ENCODE peak calls at places on chromosomes 3 and 15, in nine cellular contexts. C is psoas muscle, W is right atrium auricular region, Y is colonic mucosa, L is cardiac fibroblast, X is IMR-90, Q is GM13976, E is OCI-LY7, O is suprapubic skin. N is an unnamed sample.

GRCh38 chr15:70323111-70323851 is 225.6 kb upstream of the TLE3 start:
- DNase-seq in C (peak; percentile 72), W (peak; percentile 78), Y (no peak), L (peak; percentile 72), X (no peak), Q (no peak), E (no peak), O (peak; percentile 84), N (no peak)

GRCh38 chr3:133296315-133296917 is 103.4 kb upstream of the BFSP2 start:
- DNase-seq in C (no peak), W (no peak), Y (no peak), L (no peak), X (no peak), Q (no peak), E (no peak), O (no peak), N (no peak)

GRCh38 chr3:127002195-127003174 is 19.6 kb downstream of the PLXNA1 start:
- DNase-seq in C (peak; percentile 89), W (peak; percentile 92), Y (peak; percentile 54), L (peak; percentile 95), X (peak; percentile 89), Q (no peak), E (peak; percentile 39), O (peak; percentile 91), N (no peak)

GRCh38 chr15:70152070-70152480 is 54.4 kb upstream of the TLE3 start:
- DNase-seq in C (no peak), W (no peak), Y (no peak), L (peak; percentile 52), X (peak; percentile 18), Q (no peak), E (no peak), O (no peak), N (no peak)

GRCh38 chr15:63362196-63362595 is 19.4 kb downstream of the CA12 start:
- DNase-seq in C (no peak), W (no peak), Y (peak; percentile 73), L (peak; percentile 72), X (no peak), Q (no peak), E (no peak), O (no peak), N (peak; percentile 19)

GRCh38 chr3:31903686-31904431 is 77.2 kb downstream of the OSBPL10 start:
- DNase-seq in C (no peak), W (no peak), Y (no peak), L (no peak), X (no peak), Q (no peak), E (peak; percentile 50), O (no peak), N (no peak)

GRCh38 chr3:122893754-122894668 is 99.1 kb downstream of the SLC49A4 start:
- DNase-seq in C (no peak), W (no peak), Y (no peak), L (peak; percentile 3), X (peak; percentile 15), Q (no peak), E (no peak), O (no peak), N (no peak)

GRCh38 chr15:59819047-59819446 is 129.9 kb upstream of the BNIP2 start:
- DNase-seq in C (no peak), W (no peak), Y (no peak), L (no peak), X (no peak), Q (no peak), E (no peak), O (no peak), N (no peak)

GRCh38 chr15:98649621-98649995 is 1.3 kb downstream of the IGF1R start:
- DNase-seq in C (peak; percentile 50), W (no peak), Y (peak; percentile 52), L (peak; percentile 38), X (no peak), Q (no peak), E (peak; percentile 9), O (peak; percentile 83), N (no peak)

GRCh38 chr3:120450914-120451669 is at the start of gene FSTL1:
- DNase-seq in C (peak; percentile 70), W (peak; percentile 74), Y (peak; percentile 33), L (peak; percentile 82), X (peak; percentile 70), Q (no peak), E (no peak), O (peak; percentile 82), N (peak; percentile 93)

GRCh38 chr3:145719118-145719517 is 441.9 kb downstream of the PLOD2 start:
- DNase-seq in C (no peak), W (no peak), Y (no peak), L (no peak), X (no peak), Q (no peak), E (no peak), O (no peak), N (no peak)

DNA sequence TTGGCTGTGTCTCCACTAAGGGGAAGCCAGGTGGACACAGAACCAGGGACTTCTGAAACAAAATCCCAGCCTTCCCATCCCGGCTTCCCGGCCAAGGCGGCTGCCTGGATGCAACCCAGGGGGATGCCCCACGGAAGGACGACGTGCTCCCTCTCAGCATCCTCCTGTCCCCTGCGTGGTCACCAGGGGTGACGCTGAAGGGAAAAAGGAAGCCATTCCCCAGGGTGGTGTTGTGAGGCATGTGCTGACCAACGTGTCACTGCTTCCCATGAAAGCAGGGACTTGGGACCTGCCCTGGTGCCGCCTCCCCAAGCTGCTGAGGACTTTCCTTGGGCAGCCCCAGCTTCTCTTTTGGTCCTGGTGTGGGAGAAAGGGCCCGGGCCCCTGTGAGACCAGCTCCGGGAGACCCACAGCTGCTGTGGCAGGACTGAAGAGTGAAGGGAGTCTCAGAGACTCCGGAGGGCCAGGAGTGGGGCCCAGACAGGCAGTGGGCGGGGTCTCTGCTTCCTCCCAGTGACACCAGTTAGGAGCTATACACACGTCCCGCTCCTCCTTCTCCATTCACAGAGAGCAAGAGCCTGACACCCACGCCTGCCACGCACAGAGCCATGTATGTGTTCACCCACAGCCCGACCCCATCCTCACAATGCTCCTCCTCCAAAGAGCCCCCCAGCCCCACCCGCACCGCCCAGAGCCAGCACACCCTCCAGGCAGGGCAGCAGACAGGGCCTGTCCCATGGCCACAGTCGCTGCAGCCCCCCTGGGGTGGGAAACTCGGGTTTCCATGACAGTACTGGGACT is 139.1 kb downstream of the NUP210 start:
- DNase-seq in C (no peak), W (no peak), Y (no peak), L (no peak), X (no peak), Q (no peak), E (no peak), O (no peak), N (peak; percentile 81)
- TF ChIP-seq CTCF in C (no peak), W (no peak), Y (no peak), L (no peak), X (no peak), Q (no peak), E (no peak), O (no peak), N (no peak)

GRCh38 chr15:90711842-90712241 is 5.3 kb upstream of the BLM start:
- DNase-seq in C (no peak), W (no peak), Y (no peak), L (no peak), X (no peak), Q (no peak), E (peak; percentile 18), O (no peak), N (no peak)

GRCh38 chr15:90716317-90716975 is 700 bp upstream of the BLM start:
- DNase-seq in C (no peak), W (no peak), Y (no peak), L (peak; percentile 23), X (peak; percentile 5), Q (no peak), E (peak; percentile 25), O (no peak), N (no peak)

GRCh38 chr15:90718232-90718631 is 1.1 kb downstream of the BLM start:
- DNase-seq in C (no peak), W (no peak), Y (no peak), L (no peak), X (no peak), Q (no peak), E (peak; percentile 8), O (no peak), N (no peak)

GRCh38 chr15:90713081-90713480 is 4.1 kb upstream of the BLM start:
- DNase-seq in C (no peak), W (no peak), Y (no peak), L (no peak), X (no peak), Q (no peak), E (no peak), O (no peak), N (no peak)

DNA sequence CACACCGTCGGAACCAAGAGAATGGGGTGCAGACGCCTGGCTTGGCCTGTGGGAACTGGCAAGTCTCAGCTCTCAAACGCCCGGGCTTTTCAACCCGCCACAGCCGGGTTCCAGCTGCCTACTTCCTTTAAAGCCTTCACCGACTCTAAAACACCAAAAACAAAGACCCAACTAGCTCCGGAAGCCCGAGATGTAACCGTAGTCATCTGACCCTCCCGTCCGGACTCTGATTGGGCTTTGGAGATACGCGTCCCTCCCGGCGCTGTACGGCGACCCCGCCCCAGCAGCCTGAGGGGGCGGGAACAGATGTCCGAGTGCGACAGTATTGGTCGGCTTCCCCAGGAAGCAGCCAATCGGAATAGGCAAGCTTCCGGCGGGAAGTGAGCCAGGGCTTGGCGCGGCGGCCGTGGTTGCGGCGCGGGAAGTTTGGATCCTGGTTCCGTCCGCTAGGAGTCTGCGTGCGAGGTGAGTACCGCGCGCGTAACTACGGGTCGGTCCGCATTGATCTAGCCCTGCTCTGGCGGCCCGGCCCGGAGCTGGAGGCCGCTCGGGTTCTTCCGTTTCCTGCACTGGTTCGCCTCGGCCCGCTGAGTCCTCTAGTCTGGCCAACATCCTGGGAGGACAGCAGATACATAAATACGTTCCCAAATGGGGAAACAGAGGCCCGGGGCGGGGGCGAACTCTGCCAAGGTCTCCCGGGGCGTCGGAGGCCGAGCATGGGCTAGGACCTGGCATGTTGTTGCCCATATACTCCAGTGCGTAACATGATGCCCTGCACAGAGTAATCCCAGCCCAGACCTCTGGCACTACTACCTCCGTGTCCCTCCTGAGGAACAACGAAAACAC is at the start of gene BLM:
- DNase-seq in C (peak; percentile 96), W (peak; percentile 98), Y (peak; percentile 97), L (peak; percentile 98), X (peak; percentile 97), Q (peak; percentile 99), E (peak; percentile 98), O (peak; percentile 97), N (peak; percentile 95)
- TF ChIP-seq CTCF in C (peak; percentile 46), W (peak; percentile 38), Y (peak; percentile 14), L (peak; percentile 43), X (peak; percentile 20), Q (no peak), E (peak; percentile 21), O (peak; percentile 68), N (peak; percentile 46)

DNA sequence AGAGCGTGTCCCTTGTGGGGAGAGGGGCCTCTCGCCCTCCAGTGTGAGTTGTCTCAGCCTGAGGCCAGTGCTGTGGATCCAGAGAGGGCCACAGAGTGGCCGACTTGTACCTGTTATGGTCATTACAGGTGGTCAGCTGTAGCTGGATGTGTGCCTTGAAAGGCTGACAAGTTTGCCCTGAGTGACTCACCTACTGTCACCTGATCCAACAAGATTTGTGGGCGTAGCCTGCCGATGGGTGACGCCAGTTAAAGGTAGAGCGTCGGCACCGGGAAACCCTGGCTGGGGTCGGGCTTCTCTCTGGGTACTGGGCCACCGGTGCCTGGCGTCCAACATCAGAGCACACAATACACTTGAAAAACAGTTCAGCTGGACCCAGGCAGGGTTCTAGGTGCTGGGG is 2.8 kb upstream of the ISG20 start:
- DNase-seq in C (no peak), W (no peak), Y (peak; percentile 56), L (no peak), X (no peak), Q (no peak), E (no peak), O (peak; percentile 71), N (peak; percentile 52)
- TF ChIP-seq CTCF in C (no peak), W (no peak), Y (no peak), L (no peak), X (no peak), Q (no peak), E (no peak), O (no peak), N (no peak)

GRCh38 chr3:108879915-108880314 is 57.3 kb downstream of the TRAT1 start:
- DNase-seq in C (no peak), W (no peak), Y (no peak), L (no peak), X (no peak), Q (no peak), E (no peak), O (no peak), N (no peak)
- TF ChIP-seq CTCF in C (no peak), W (no peak), Y (no peak), L (no peak), X (no peak), Q (no peak), E (no peak), O (no peak), N (no peak)